ENCODE peak calls at places on chromosome 5, in eight cellular contexts. M is sigmoid colon; S is mesendoderm; D is breast epithelium; Q is CD4-positive, alpha-beta T cell; B is cardiac muscle cell; Y is astrocyte; N is IMR-90. C is an unnamed sample.

GRCh38 chr5:115637507-115637906 is 11.7 kb upstream of the TMED7 start:
- DNase-seq in Q (no peak), B (no peak), Y (no peak), S (no peak), D (no peak), M (no peak), N (no peak), C (no peak)

GRCh38 chr5:92644271-92644886 is 936.6 kb downstream of the NR2F1-AS1 start:
- DNase-seq in S (peak), Y (no peak), N (no peak), Q (no peak), B (peak), M (no peak), D (no peak), C (no peak)

GRCh38 chr5:42531611-42532010 is 108.4 kb downstream of the GHR start:
- DNase-seq in M (no peak), Q (no peak), B (no peak), Y (no peak), D (no peak), S (no peak), N (no peak), C (no peak)

GRCh38 chr5:72788851-72789505 is 27.5 kb upstream of the TNPO1 start:
- DNase-seq in N (peak), Q (no peak), Y (peak), B (no peak), S (no peak), D (no peak), M (no peak), C (no peak)

GRCh38 chr5:167587768-167588167 is 703.7 kb upstream of the WWC1 start:
- DNase-seq in S (peak), Q (no peak), D (no peak), Y (no peak), B (peak), N (peak), M (no peak), C (no peak)

GRCh38 chr5:2750758-2751464 is 566 bp downstream of the IRX2 start:
- DNase-seq in D (no peak), S (peak), M (no peak), B (peak), N (no peak), Q (no peak), Y (no peak), C (no peak)

GRCh38 chr5:54040773-54041172 is 269.6 kb downstream of the ARL15 start:
- DNase-seq in Q (no peak), N (no peak), M (no peak), S (no peak), Y (no peak), B (no peak), D (no peak), C (no peak)

GRCh38 chr5:110852053-110852452 is 113.2 kb downstream of the SLC25A46 start:
- DNase-seq in B (no peak), Q (no peak), M (no peak), S (no peak), D (no peak), N (no peak), Y (no peak), C (no peak)

GRCh38 chr5:8729437-8729836 is 816.4 kb downstream of the SEMA5A start:
- DNase-seq in Q (no peak), M (no peak), Y (peak), B (peak), S (no peak), N (peak), D (no peak), C (no peak)

GRCh38 chr5:14305045-14305444 is 161.9 kb downstream of the TRIO start:
- DNase-seq in M (no peak), N (peak), Q (no peak), D (no peak), Y (peak), S (no peak), B (peak), C (no peak)

GRCh38 chr5:10034008-10034407 is 215.7 kb downstream of the ATPSCKMT start:
- DNase-seq in B (peak), N (no peak), Q (no peak), D (no peak), S (no peak), Y (no peak), M (no peak), C (no peak)

GRCh38 chr5:59575648-59576290 is 317.8 kb downstream of the PDE4D start:
- DNase-seq in B (no peak), N (no peak), M (no peak), Y (no peak), D (no peak), S (no peak), Q (no peak), C (no peak)
- H3K27ac ChIP-seq in B (no peak), N (no peak), M (no peak), Y (no peak), D (no peak), S (no peak), Q (no peak), C (no peak)

GRCh38 chr5:98458004-98458403 is 315.5 kb upstream of the RGMB start:
- DNase-seq in D (no peak), N (peak), Y (peak), Q (no peak), M (no peak), S (peak), B (peak), C (no peak)
- H3K27ac ChIP-seq in D (no peak), N (no peak), Y (peak), Q (no peak), M (no peak), S (no peak), B (no peak), C (no peak)

GRCh38 chr5:112569596-112569995 is 150.5 kb upstream of the EPB41L4A start:
- DNase-seq in Q (no peak), N (no peak), S (no peak), M (no peak), Y (no peak), B (no peak), D (no peak), C (no peak)
- H3K27ac ChIP-seq in Q (no peak), N (no peak), S (no peak), M (no peak), Y (no peak), B (no peak), D (no peak), C (no peak)

GRCh38 chr5:124669956-124670671 is 76.3 kb downstream of the ZNF608 start:
- DNase-seq in Y (peak), B (peak), Q (no peak), M (no peak), D (no peak), S (no peak), N (peak), C (no peak)
- H3K27ac ChIP-seq in Y (no peak), B (peak), Q (no peak), M (peak), D (peak), S (no peak), N (no peak), C (no peak)

DNA sequence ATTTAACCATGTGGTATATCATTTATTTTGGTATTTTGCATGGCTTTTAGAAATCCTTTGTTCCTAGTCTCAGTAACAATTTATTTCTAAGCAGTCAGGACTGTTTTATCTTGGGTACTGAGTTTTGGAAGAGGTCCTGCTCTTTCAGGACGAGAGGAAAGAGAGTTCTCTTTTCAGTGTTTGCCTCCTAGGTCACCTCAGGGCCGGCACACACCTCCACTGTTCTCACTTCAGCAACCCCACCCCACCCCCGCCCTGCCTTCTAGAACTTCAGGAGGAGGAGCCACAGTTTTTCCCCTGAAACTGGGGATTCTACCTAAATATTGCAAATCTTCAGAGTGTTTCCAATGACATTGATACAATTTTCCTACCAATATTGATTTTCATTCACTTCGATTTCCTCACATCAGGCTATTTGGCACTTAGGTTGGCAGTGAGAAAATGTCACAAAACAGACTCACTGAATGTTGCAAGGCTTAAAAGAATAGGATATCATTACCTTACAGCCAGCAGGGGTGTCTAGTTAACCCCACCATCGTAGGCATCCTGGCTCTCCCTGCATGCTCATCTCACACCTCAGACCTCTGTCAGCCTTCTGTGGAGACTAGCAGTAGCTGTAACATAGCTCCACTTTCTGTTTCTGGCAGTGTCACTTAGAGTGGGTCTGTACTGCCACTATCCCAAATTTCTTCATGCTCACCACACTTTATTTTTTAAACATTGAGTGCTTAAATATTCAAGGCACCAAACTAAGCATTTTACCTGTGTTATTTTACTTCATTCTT is 5.4 kb downstream of the IGIP start:
- DNase-seq in N (no peak), Q (no peak), B (no peak), M (no peak), D (no peak), Y (no peak), S (no peak), C (no peak)
- H3K27ac ChIP-seq in N (peak), Q (no peak), B (no peak), M (no peak), D (no peak), Y (peak), S (no peak), C (no peak)

GRCh38 chr5:163506726-163507125 is 1.3 kb downstream of the MAT2B start:
- DNase-seq in M (no peak), N (peak), Q (no peak), Y (peak), B (no peak), S (no peak), D (no peak), C (no peak)

GRCh38 chr5:163504091-163504931 is 1.1 kb upstream of the MAT2B start:
- DNase-seq in Q (peak), N (peak), B (peak), M (peak), D (no peak), Y (peak), S (peak), C (peak)

GRCh38 chr5:163505049-163505474 is 357 bp upstream of the MAT2B start:
- DNase-seq in B (no peak), D (no peak), Q (no peak), Y (no peak), N (no peak), M (no peak), S (no peak), C (no peak)

GRCh38 chr5:163503106-163504090 is 2.0 kb upstream of the MAT2B start:
- DNase-seq in S (peak), D (no peak), M (peak), B (peak), Y (peak), Q (no peak), N (peak), C (no peak)

GRCh38 chr5:163505475-163506457 is at the start of gene MAT2B:
- DNase-seq in S (peak), Q (peak), M (peak), D (peak), B (peak), Y (peak), N (peak), C (peak)
- H3K27ac ChIP-seq in S (peak), Q (peak), M (peak), D (peak), B (peak), Y (peak), N (peak), C (peak)

DNA sequence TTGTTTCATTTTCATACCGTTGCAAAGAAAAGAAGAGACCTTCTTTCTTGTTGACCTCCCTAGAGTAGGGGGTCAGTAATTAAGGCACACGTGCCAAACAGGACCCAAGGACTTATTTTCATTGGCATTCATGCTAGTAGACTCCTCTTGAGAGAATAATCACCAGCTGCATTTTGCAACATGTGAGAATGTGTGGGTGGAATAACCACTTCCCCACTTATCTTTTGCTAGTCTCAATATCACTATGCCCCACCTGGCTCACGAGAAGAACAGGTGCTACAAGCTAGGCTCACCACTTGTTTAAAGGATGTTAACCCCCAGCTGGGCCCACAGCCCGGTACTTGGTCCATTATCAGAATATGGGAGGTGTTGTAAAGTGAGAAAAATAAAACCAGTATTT is 460.7 kb upstream of the MEF2C start:
- DNase-seq in Q (no peak), D (no peak), N (peak), S (no peak), M (no peak), Y (peak), B (no peak), C (no peak)
- H3K27ac ChIP-seq in Q (no peak), D (no peak), N (no peak), S (no peak), M (no peak), Y (no peak), B (no peak), C (no peak)

C was measured in substantia nigra.